ENCODE peak calls at places on chromosomes 7 and 10, in eight cellular contexts. One of them, this sample, is unnamed.

GRCh38 chr7:106552645-106553445 is 108.1 kb downstream of the CCDC71L start:
- DNase-seq in testis: no peak
- DNase-seq in bronchial epithelial cell: no peak
- DNase-seq in colonic mucosa: no peak
- DNase-seq in HL-60: peak; percentile 2
- DNase-seq in pancreas: no peak
- DNase-seq in HCT116: no peak
- DNase-seq in GM12878: peak; percentile 97
- DNase-seq in this sample: peak; percentile 74

GRCh38 chr10:96228408-96229019 is 42.9 kb downstream of the BLNK start:
- DNase-seq in testis: no peak
- DNase-seq in colonic mucosa: peak; percentile 44
- DNase-seq in pancreas: no peak
- DNase-seq in HCT116: no peak
- DNase-seq in bronchial epithelial cell: no peak
- DNase-seq in GM12878: no peak
- DNase-seq in HL-60: no peak
- DNase-seq in this sample: no peak

GRCh38 chr10:43227911-43228782 is 38.7 kb downstream of the RASGEF1A start:
- DNase-seq in GM12878: no peak
- DNase-seq in bronchial epithelial cell: no peak
- DNase-seq in HCT116: no peak
- DNase-seq in HL-60: no peak
- DNase-seq in testis: no peak
- DNase-seq in pancreas: peak; percentile 9
- DNase-seq in colonic mucosa: no peak
- DNase-seq in this sample: no peak

GRCh38 chr10:70355234-70356021 is 27.0 kb downstream of the LRRC20 start:
- DNase-seq in colonic mucosa: no peak
- DNase-seq in pancreas: no peak
- DNase-seq in GM12878: peak; percentile 94
- DNase-seq in testis: no peak
- DNase-seq in HCT116: no peak
- DNase-seq in HL-60: peak; percentile 23
- DNase-seq in bronchial epithelial cell: no peak
- DNase-seq in this sample: peak; percentile 83

GRCh38 chr10:132308588-132309451 is 1.1 kb upstream of the STK32C start:
- DNase-seq in testis: no peak
- DNase-seq in HL-60: no peak
- DNase-seq in GM12878: no peak
- DNase-seq in pancreas: no peak
- DNase-seq in HCT116: no peak
- DNase-seq in bronchial epithelial cell: no peak
- DNase-seq in colonic mucosa: no peak
- DNase-seq in this sample: no peak

GRCh38 chr10:6501931-6502330 is 78.1 kb downstream of the PRKCQ start:
- DNase-seq in pancreas: no peak
- DNase-seq in testis: no peak
- DNase-seq in GM12878: no peak
- DNase-seq in HCT116: no peak
- DNase-seq in bronchial epithelial cell: peak; percentile 99
- DNase-seq in HL-60: no peak
- DNase-seq in colonic mucosa: no peak
- DNase-seq in this sample: no peak

GRCh38 chr7:496528-497295 is 22.9 kb downstream of the PDGFA start:
- DNase-seq in testis: no peak
- DNase-seq in bronchial epithelial cell: peak; percentile 92
- DNase-seq in pancreas: no peak
- DNase-seq in HL-60: peak; percentile 12
- DNase-seq in HCT116: no peak
- DNase-seq in colonic mucosa: no peak
- DNase-seq in GM12878: no peak
- DNase-seq in this sample: no peak

GRCh38 chr10:3229815-3230214 is 57.2 kb upstream of the PITRM1 start:
- DNase-seq in testis: no peak
- DNase-seq in bronchial epithelial cell: peak; percentile 49
- DNase-seq in GM12878: no peak
- DNase-seq in HCT116: no peak
- DNase-seq in pancreas: no peak
- DNase-seq in HL-60: no peak
- DNase-seq in colonic mucosa: no peak
- DNase-seq in this sample: no peak

GRCh38 chr10:5560844-5561703 is 36.3 kb downstream of the CALML3 start:
- DNase-seq in HCT116: no peak
- DNase-seq in bronchial epithelial cell: no peak
- DNase-seq in colonic mucosa: no peak
- DNase-seq in HL-60: no peak
- DNase-seq in testis: no peak
- DNase-seq in pancreas: no peak
- DNase-seq in GM12878: no peak
- DNase-seq in this sample: no peak

GRCh38 chr10:132627736-132628512 is 90.3 kb downstream of the INPP5A start:
- DNase-seq in HL-60: peak; percentile 51
- DNase-seq in testis: peak; percentile 60
- DNase-seq in pancreas: no peak
- DNase-seq in bronchial epithelial cell: no peak
- DNase-seq in GM12878: no peak
- DNase-seq in HCT116: no peak
- DNase-seq in colonic mucosa: no peak
- DNase-seq in this sample: no peak

GRCh38 chr7:140581411-140581810 is 59.2 kb downstream of the DENND2A start:
- DNase-seq in pancreas: no peak
- DNase-seq in GM12878: no peak
- DNase-seq in testis: no peak
- DNase-seq in HL-60: no peak
- DNase-seq in HCT116: no peak
- DNase-seq in bronchial epithelial cell: no peak
- DNase-seq in colonic mucosa: no peak
- DNase-seq in this sample: no peak

GRCh38 chr10:104328916-104329710 is 9.2 kb downstream of the ITPRIP start:
- DNase-seq in bronchial epithelial cell: peak; percentile 100
- DNase-seq in GM12878: no peak
- DNase-seq in HL-60: peak; percentile 87
- DNase-seq in colonic mucosa: no peak
- DNase-seq in testis: peak; percentile 74
- DNase-seq in pancreas: no peak
- DNase-seq in HCT116: peak; percentile 94
- DNase-seq in this sample: peak; percentile 62

GRCh38 chr10:104328636-104328915 is 9.7 kb downstream of the ITPRIP start:
- DNase-seq in pancreas: no peak
- DNase-seq in HCT116: no peak
- DNase-seq in colonic mucosa: no peak
- DNase-seq in HL-60: no peak
- DNase-seq in testis: no peak
- DNase-seq in bronchial epithelial cell: no peak
- DNase-seq in GM12878: no peak
- DNase-seq in this sample: no peak

GRCh38 chr10:104331208-104331838 is 6.9 kb downstream of the ITPRIP start:
- DNase-seq in colonic mucosa: no peak
- DNase-seq in bronchial epithelial cell: peak; percentile 67
- DNase-seq in pancreas: no peak
- DNase-seq in GM12878: no peak
- DNase-seq in HL-60: no peak
- DNase-seq in HCT116: peak; percentile 44
- DNase-seq in testis: peak; percentile 48
- DNase-seq in this sample: no peak

GRCh38 chr10:104329754-104330153 is 8.5 kb downstream of the ITPRIP start:
- DNase-seq in testis: no peak
- DNase-seq in GM12878: no peak
- DNase-seq in HCT116: peak; percentile 47
- DNase-seq in colonic mucosa: no peak
- DNase-seq in HL-60: no peak
- DNase-seq in bronchial epithelial cell: peak; percentile 87
- DNase-seq in pancreas: no peak
- DNase-seq in this sample: no peak

GRCh38 chr10:104330168-104331117 is 7.8 kb downstream of the ITPRIP start:
- DNase-seq in colonic mucosa: no peak
- DNase-seq in testis: peak; percentile 84
- DNase-seq in pancreas: no peak
- DNase-seq in bronchial epithelial cell: peak; percentile 85
- DNase-seq in HCT116: no peak
- DNase-seq in HL-60: no peak
- DNase-seq in GM12878: no peak
- DNase-seq in this sample: no peak
- H3K4me3 ChIP-seq in colonic mucosa: no peak overlapping the region
- H3K4me3 ChIP-seq in testis: no peak overlapping the region
- H3K4me3 ChIP-seq in pancreas: no peak overlapping the region
- H3K4me3 ChIP-seq in bronchial epithelial cell: no peak overlapping the region
- H3K4me3 ChIP-seq in HCT116: no peak overlapping the region
- H3K4me3 ChIP-seq in HL-60: no peak overlapping the region
- H3K4me3 ChIP-seq in GM12878: no peak overlapping the region
- H3K4me3 ChIP-seq in this sample: no peak overlapping the region

GRCh38 chr7:158731761-158732160 is 27.2 kb upstream of the NCAPG2 start:
- DNase-seq in testis: no peak
- DNase-seq in HCT116: no peak
- DNase-seq in colonic mucosa: no peak
- DNase-seq in pancreas: no peak
- DNase-seq in HL-60: no peak
- DNase-seq in bronchial epithelial cell: no peak
- DNase-seq in GM12878: no peak
- DNase-seq in this sample: no peak

GRCh38 chr7:158733762-158734494 is 29.3 kb upstream of the NCAPG2 start:
- DNase-seq in GM12878: no peak
- DNase-seq in colonic mucosa: no peak
- DNase-seq in testis: no peak
- DNase-seq in HL-60: no peak
- DNase-seq in HCT116: no peak
- DNase-seq in pancreas: no peak
- DNase-seq in bronchial epithelial cell: no peak
- DNase-seq in this sample: no peak

GRCh38 chr7:158734861-158735260 is 30.3 kb upstream of the NCAPG2 start:
- DNase-seq in bronchial epithelial cell: peak; percentile 40
- DNase-seq in HCT116: no peak
- DNase-seq in colonic mucosa: no peak
- DNase-seq in pancreas: no peak
- DNase-seq in testis: no peak
- DNase-seq in GM12878: no peak
- DNase-seq in HL-60: no peak
- DNase-seq in this sample: no peak

GRCh38 chr7:158732483-158733219 is 28.0 kb upstream of the NCAPG2 start:
- DNase-seq in HL-60: no peak
- DNase-seq in pancreas: no peak
- DNase-seq in GM12878: no peak
- DNase-seq in colonic mucosa: no peak
- DNase-seq in bronchial epithelial cell: no peak
- DNase-seq in HCT116: no peak
- DNase-seq in testis: no peak
- DNase-seq in this sample: no peak

DNA sequence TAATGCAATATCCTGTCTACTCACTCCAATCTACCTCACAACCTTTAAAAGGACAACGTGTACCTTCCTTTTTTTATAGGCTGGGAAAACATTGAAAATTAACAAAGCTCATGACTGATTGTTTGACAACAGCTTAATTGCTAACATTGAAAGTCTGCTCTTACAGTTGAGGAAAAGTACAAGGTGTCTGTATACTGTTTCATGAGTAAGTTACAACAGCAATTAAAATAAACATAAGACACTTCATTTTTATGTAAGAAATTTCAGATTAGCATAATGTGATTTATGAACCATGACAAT is 28.6 kb upstream of the NCAPG2 start:
- DNase-seq in HL-60: no peak
- DNase-seq in testis: no peak
- DNase-seq in bronchial epithelial cell: no peak
- DNase-seq in HCT116: no peak
- DNase-seq in colonic mucosa: no peak
- DNase-seq in pancreas: no peak
- DNase-seq in GM12878: no peak
- DNase-seq in this sample: no peak
- TF ChIP-seq CTCF in HL-60: no peak
- TF ChIP-seq CTCF in testis: no peak
- TF ChIP-seq CTCF in bronchial epithelial cell: no peak
- TF ChIP-seq CTCF in HCT116: no peak
- TF ChIP-seq CTCF in colonic mucosa: no peak
- TF ChIP-seq CTCF in pancreas: no peak
- TF ChIP-seq CTCF in GM12878: no peak
- TF ChIP-seq CTCF in this sample: no peak

GRCh38 chr10:49743464-49744075 is 18.6 kb downstream of the OGDHL start:
- DNase-seq in HCT116: no peak
- DNase-seq in GM12878: no peak
- DNase-seq in HL-60: no peak
- DNase-seq in colonic mucosa: no peak
- DNase-seq in bronchial epithelial cell: no peak
- DNase-seq in pancreas: no peak
- DNase-seq in testis: no peak
- DNase-seq in this sample: no peak
- H3K27me3 ChIP-seq in HCT116: no peaks in the 10 kb centered on the region
- H3K27me3 ChIP-seq in GM12878: no peaks in the 10 kb centered on the region
- H3K27me3 ChIP-seq in HL-60: no peaks in the 10 kb centered on the region
- H3K27me3 ChIP-seq in colonic mucosa: no peaks in the 10 kb centered on the region
- H3K27me3 ChIP-seq in bronchial epithelial cell: no peaks in the 10 kb centered on the region
- H3K27me3 ChIP-seq in pancreas: no peaks in the 10 kb centered on the region
- H3K27me3 ChIP-seq in testis: no peaks in the 10 kb centered on the region
- H3K27me3 ChIP-seq in this sample: no peaks in the 10 kb centered on the region

GRCh38 chr7:157433628-157434027 is 96.8 kb downstream of the DNAJB6 start:
- DNase-seq in GM12878: no peak
- DNase-seq in colonic mucosa: no peak
- DNase-seq in HL-60: no peak
- DNase-seq in bronchial epithelial cell: no peak
- DNase-seq in pancreas: no peak
- DNase-seq in testis: no peak
- DNase-seq in HCT116: no peak
- DNase-seq in this sample: no peak

GRCh38 chr7:157431173-157431950 is 94.6 kb downstream of the DNAJB6 start:
- DNase-seq in HL-60: no peak
- DNase-seq in GM12878: no peak
- DNase-seq in HCT116: no peak
- DNase-seq in testis: no peak
- DNase-seq in colonic mucosa: no peak
- DNase-seq in bronchial epithelial cell: no peak
- DNase-seq in pancreas: no peak
- DNase-seq in this sample: no peak

GRCh38 chr7:157431951-157432540 is 95.2 kb downstream of the DNAJB6 start:
- DNase-seq in testis: no peak
- DNase-seq in pancreas: no peak
- DNase-seq in colonic mucosa: no peak
- DNase-seq in HCT116: no peak
- DNase-seq in bronchial epithelial cell: no peak
- DNase-seq in GM12878: no peak
- DNase-seq in HL-60: no peak
- DNase-seq in this sample: no peak

GRCh38 chr7:157432957-157433576 is 96.3 kb downstream of the DNAJB6 start:
- DNase-seq in pancreas: no peak
- DNase-seq in GM12878: no peak
- DNase-seq in testis: peak; percentile 70
- DNase-seq in bronchial epithelial cell: peak; percentile 18
- DNase-seq in colonic mucosa: peak; percentile 32
- DNase-seq in HCT116: no peak
- DNase-seq in HL-60: peak; percentile 28
- DNase-seq in this sample: no peak

DNA sequence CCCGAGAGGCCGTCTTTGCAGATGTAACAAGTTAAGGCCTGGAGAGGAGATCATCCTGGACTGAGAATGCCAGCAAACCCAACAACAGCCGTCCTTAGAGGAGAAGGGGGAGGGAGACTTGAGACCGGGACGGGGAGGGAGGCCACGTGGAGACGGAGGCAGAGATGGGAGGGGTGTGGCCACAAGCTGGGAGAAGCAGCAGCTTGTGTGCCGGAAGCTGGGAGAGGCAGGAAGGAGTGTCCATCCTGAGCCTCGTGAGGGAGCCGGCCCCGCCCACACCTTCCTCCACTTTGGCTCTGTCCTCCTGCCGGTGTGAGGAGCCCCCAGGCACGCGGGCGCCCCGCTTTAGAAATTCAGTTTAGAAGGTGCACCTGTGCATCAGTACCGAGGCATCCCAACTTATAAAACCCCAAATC is 95.7 kb downstream of the DNAJB6 start:
- DNase-seq in bronchial epithelial cell: peak; percentile 67
- DNase-seq in colonic mucosa: peak; percentile 69
- DNase-seq in GM12878: no peak
- DNase-seq in testis: peak; percentile 87
- DNase-seq in HCT116: peak; percentile 46
- DNase-seq in pancreas: no peak
- DNase-seq in HL-60: peak; percentile 23
- DNase-seq in this sample: no peak
- H3K4me3 ChIP-seq in bronchial epithelial cell: peak overlapping the region; percentile 13
- H3K4me3 ChIP-seq in colonic mucosa: peak overlapping the region; percentile 2
- H3K4me3 ChIP-seq in GM12878: no peak overlapping the region
- H3K4me3 ChIP-seq in testis: no peak overlapping the region
- H3K4me3 ChIP-seq in HCT116: peak overlapping the region; percentile 0
- H3K4me3 ChIP-seq in pancreas: no peak overlapping the region
- H3K4me3 ChIP-seq in HL-60: no peak overlapping the region
- H3K4me3 ChIP-seq in this sample: no peak overlapping the region

This sample was measured in GM06990.